ENCODE peak calls at places on chromosomes 2 and 18, in nine cellular contexts. P is fibroblast of villous mesenchyme, V is cardiac fibroblast, J is OCI-LY7, K is tibial nerve, O is NB4, H is fibroblast of lung, S is fibroblast of pulmonary artery, Q is body of pancreas. Y is an unnamed sample.

GRCh38 chr18:2538236-2538635 is 33.1 kb downstream of the METTL4 start:
- DNase-seq in J (no peak), V (no peak), Q (no peak), P (no peak), H (no peak), S (no peak), K (no peak), O (no peak), Y (no peak)

GRCh38 chr2:213764849-213765248 is 480.6 kb downstream of the SPAG16 start:
- DNase-seq in S (no peak), K (no peak), V (no peak), J (no peak), O (no peak), H (no peak), Q (no peak), P (no peak), Y (no peak)

GRCh38 chr2:226478121-226478809 is 321.4 kb downstream of the IRS1 start:
- DNase-seq in H (peak; percentile 97), S (peak; percentile 89), J (no peak), V (peak; percentile 91), P (peak; percentile 92), K (peak; percentile 22), Q (peak; percentile 35), O (no peak), Y (peak; percentile 96)

GRCh38 chr2:239882335-239882734 is 142.8 kb downstream of the NDUFA10 start:
- DNase-seq in O (peak; percentile 51), J (peak; percentile 46), K (peak; percentile 43), S (peak; percentile 16), H (peak; percentile 9), Q (peak; percentile 68), P (peak; percentile 33), V (peak; percentile 17), Y (no peak)

GRCh38 chr18:22900558-22901183 is 32.5 kb upstream of the RBBP8 start:
- DNase-seq in O (no peak), P (no peak), S (peak; percentile 2), K (no peak), V (no peak), Q (peak; percentile 83), J (no peak), H (peak; percentile 13), Y (no peak)

GRCh38 chr18:79609021-79609461 is 70.6 kb upstream of the CTDP1 start:
- DNase-seq in V (no peak), S (no peak), K (no peak), Q (peak; percentile 1), O (no peak), P (no peak), J (no peak), H (no peak), Y (no peak)

GRCh38 chr2:108988796-108989713 is at the start of gene EDAR:
- DNase-seq in P (peak; percentile 13), S (peak; percentile 15), Q (peak; percentile 67), O (peak; percentile 33), V (peak; percentile 16), K (no peak), H (peak; percentile 36), J (peak; percentile 4), Y (peak; percentile 19)

GRCh38 chr2:17518212-17519154 is at the start of gene RAD51AP2:
- DNase-seq in H (peak; percentile 95), K (peak; percentile 66), V (peak; percentile 74), J (peak; percentile 80), Q (peak; percentile 78), S (peak; percentile 77), P (peak; percentile 84), O (no peak), Y (peak; percentile 90)

GRCh38 chr2:241947876-241948275 is 78.3 kb downstream of the RTP5 start:
- DNase-seq in Q (no peak), K (no peak), V (no peak), P (no peak), S (no peak), O (no peak), H (no peak), J (no peak), Y (no peak)

GRCh38 chr2:6325616-6326015 is 540.1 kb downstream of the CMPK2 start:
- DNase-seq in J (no peak), K (no peak), O (no peak), P (no peak), H (no peak), S (no peak), Q (no peak), V (no peak), Y (no peak)

GRCh38 chr18:59263566-59264135 is 9.6 kb downstream of the RAX start:
- DNase-seq in J (no peak), S (no peak), Q (no peak), P (no peak), K (no peak), V (no peak), O (no peak), H (no peak), Y (no peak)

GRCh38 chr18:56252456-56252855 is 385.9 kb downstream of the TXNL1 start:
- DNase-seq in K (no peak), P (no peak), H (no peak), O (no peak), V (no peak), J (no peak), S (no peak), Q (no peak), Y (no peak)

GRCh38 chr2:175234650-175235049 is 53.1 kb upstream of the ATP5MC3 start:
- DNase-seq in K (no peak), S (no peak), Q (no peak), H (no peak), P (no peak), J (peak; percentile 28), O (peak; percentile 57), V (no peak), Y (no peak)

GRCh38 chr2:203551653-203552250 is 16.7 kb upstream of the RAPH1 start:
- DNase-seq in Q (peak; percentile 13), H (peak; percentile 58), V (peak; percentile 57), O (peak; percentile 61), J (no peak), S (peak; percentile 85), K (no peak), P (peak; percentile 78), Y (no peak)

GRCh38 chr2:179612591-179613298 is 248.7 kb downstream of the ZNF385B start:
- DNase-seq in V (no peak), J (no peak), Q (no peak), O (no peak), S (no peak), P (no peak), H (peak; percentile 22), K (no peak), Y (peak; percentile 62)

GRCh38 chr2:62597323-62597722 is 91.3 kb upstream of the TMEM17 start:
- DNase-seq in J (no peak), K (no peak), O (no peak), P (peak; percentile 50), Q (no peak), S (peak; percentile 21), V (no peak), H (peak; percentile 94), Y (peak; percentile 59)

GRCh38 chr2:62604336-62604735 is 98.3 kb upstream of the TMEM17 start:
- DNase-seq in J (no peak), H (peak; percentile 36), V (peak; percentile 34), K (no peak), P (peak; percentile 23), O (no peak), S (no peak), Q (no peak), Y (no peak)

GRCh38 chr2:62603154-62603712 is 97.2 kb upstream of the TMEM17 start:
- DNase-seq in J (no peak), S (no peak), H (no peak), V (no peak), K (no peak), Q (no peak), P (no peak), O (no peak), Y (no peak)
- TF ChIP-seq CTCF in J (no peak), S (no peak), H (no peak), V (no peak), K (no peak), Q (no peak), P (no peak), O (no peak), Y (no peak)

DNA sequence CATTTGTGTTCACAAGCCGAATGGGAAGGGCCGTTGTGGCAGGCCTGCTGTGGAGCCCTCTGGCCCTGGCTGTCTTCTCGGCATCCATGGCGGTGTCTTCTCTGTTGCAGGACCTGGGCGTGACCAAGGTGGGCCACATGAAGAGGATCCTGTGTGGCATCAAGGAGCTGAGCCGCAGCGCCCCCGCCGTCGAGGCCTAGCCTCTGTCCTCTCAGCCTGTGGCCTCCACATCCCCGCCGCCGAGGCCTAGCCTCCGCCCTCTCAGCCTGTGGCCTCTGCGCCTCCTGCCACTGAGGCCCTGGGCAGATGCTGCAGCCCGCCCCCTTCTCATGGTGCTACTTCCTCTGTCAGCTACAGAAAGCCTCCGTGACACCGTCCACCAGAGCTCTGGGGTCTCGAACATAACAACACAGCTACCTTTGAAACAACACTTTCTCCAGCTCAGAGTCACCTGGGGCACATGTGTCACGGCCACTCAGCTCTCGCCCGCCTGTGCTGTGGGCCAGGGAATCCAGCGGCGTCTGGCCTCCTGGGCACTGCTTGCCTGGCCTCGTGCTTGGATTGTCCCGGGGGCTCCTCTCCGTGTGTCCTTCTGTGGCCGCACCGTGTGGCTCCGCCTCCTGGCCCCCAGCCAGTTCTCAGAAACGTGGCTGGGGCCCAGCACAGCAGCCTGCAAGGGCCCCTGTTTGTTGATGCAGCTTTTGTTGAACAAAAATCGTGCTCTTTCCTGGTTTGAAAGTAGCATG is 97.1 kb downstream of the USP40 start:
- DNase-seq in S (no peak), O (no peak), V (no peak), J (no peak), Q (peak; percentile 23), H (no peak), K (peak; percentile 14), P (no peak), Y (no peak)
- H3K4me3 ChIP-seq in S (no peak overlapping the region), O (no peak overlapping the region), V (no peak overlapping the region), J (no peak overlapping the region), Q (no peak overlapping the region), H (no peak overlapping the region), K (no peak overlapping the region), P (no peak overlapping the region), Y (no peak overlapping the region)

DNA sequence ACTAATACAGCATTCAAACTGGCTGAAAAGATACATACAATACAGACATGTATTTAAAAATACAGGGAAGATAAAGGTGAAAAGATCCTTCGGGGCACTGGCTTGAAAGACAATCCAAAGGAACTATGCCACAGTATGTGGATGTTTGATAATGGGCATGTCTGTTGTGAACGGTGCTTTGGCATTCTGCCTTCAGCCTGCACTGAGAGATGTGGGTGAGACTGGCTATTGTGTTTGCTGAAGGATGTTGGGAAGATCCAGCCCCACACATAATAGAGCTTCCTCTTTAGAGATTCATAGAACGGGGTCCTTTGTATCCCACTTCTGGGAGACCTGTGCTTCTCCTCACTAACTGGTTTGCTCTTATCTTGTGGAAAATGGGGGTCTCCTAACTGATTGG is 65.1 kb upstream of the CXCR4 start:
- DNase-seq in S (no peak), V (no peak), Q (no peak), K (no peak), J (no peak), H (no peak), O (no peak), P (no peak), Y (no peak)
- TF ChIP-seq CTCF in S (no peak), V (no peak), Q (no peak), K (no peak), J (no peak), H (no peak), O (no peak), P (no peak), Y (no peak)

DNA sequence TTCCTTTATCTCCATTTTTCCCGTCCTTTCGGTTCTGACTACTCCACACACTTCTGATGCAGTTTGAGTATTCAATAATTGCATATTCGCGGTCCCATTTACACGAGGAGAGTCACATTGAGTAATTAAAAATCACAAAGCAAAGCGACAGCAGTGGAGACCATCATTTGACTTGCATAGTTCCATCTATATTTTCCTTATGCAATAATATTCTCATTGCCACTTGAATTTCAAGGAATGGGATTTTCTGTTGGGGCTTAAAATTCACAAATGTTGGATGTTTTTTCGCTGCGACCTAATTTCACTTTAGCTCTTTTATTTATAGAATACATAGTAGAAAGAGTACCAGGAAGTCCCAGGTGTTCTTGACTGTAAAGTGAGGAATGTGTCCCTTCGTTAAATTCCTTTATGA is 186.8 kb downstream of the ZEB2 start:
- DNase-seq in P (no peak), S (no peak), K (no peak), J (no peak), H (no peak), V (no peak), Q (no peak), O (no peak), Y (no peak)
- H3K4me3 ChIP-seq in P (peak overlapping the region; percentile 67), S (peak overlapping the region; percentile 66), K (peak overlapping the region; percentile 59), J (peak overlapping the region; percentile 97), H (peak overlapping the region; percentile 69), V (peak overlapping the region; percentile 68), Q (peak overlapping the region; percentile 18), O (peak overlapping the region; percentile 49), Y (peak overlapping the region; percentile 48)